ENCODE peak calls at places on chromosomes 1 and 21, in seven cellular contexts. V, J, G, A, K, L and X are unnamed samples.

GRCh38 chr21:34693192-34693810 is 24.5 kb downstream of the CLIC6 start:
- DNase-seq in K (peak), G (peak), A (peak), V (peak), L (no peak), J (no peak), X (no peak)

GRCh38 chr21:44517175-44517899 is 22.7 kb downstream of the KRTAP10-1 start:
- DNase-seq in J (no peak), V (peak), K (peak), L (no peak), A (peak), G (no peak), X (no peak)

GRCh38 chr1:225772323-225772768 is 5.3 kb upstream of the SRP9 start:
- DNase-seq in K (peak), L (no peak), G (peak), J (no peak), A (peak), V (peak), X (peak)

GRCh38 chr1:9388628-9389184 is 96.0 kb downstream of the SPSB1 start:
- DNase-seq in G (no peak), V (peak), A (no peak), J (no peak), K (no peak), L (no peak), X (no peak)

GRCh38 chr1:183585038-183585437 is 5.2 kb downstream of the NCF2 start:
- DNase-seq in K (no peak), L (no peak), J (no peak), G (no peak), V (no peak), A (no peak), X (no peak)

GRCh38 chr1:61056674-61057439 is 25.5 kb upstream of the NFIA start:
- DNase-seq in G (no peak), A (no peak), V (peak), K (no peak), J (no peak), L (no peak), X (no peak)

GRCh38 chr1:183264132-183264531 is 78.1 kb downstream of the LAMC2 start:
- DNase-seq in L (no peak), V (no peak), A (no peak), J (no peak), K (no peak), G (no peak), X (no peak)

GRCh38 chr1:210250665-210250997 is 18.0 kb downstream of the SERTAD4 start:
- DNase-seq in L (no peak), V (no peak), A (no peak), K (no peak), J (no peak), G (peak), X (no peak)

GRCh38 chr1:226678701-226679100 is 60.4 kb downstream of the ITPKB start:
- DNase-seq in J (no peak), K (no peak), A (no peak), G (no peak), L (no peak), V (no peak), X (no peak)

GRCh38 chr1:229855999-229856650 is 210.9 kb upstream of the GALNT2 start:
- DNase-seq in L (peak), K (no peak), V (no peak), J (no peak), G (peak), A (no peak), X (no peak)

GRCh38 chr21:44299458-44300261 is at the start of gene PFKL:
- DNase-seq in G (peak), K (peak), V (peak), J (peak), A (peak), L (peak), X (peak)

GRCh38 chr21:34520769-34521508 is 8.9 kb upstream of the KCNE1 start:
- DNase-seq in J (no peak), K (no peak), G (no peak), A (no peak), V (no peak), L (no peak), X (no peak)

GRCh38 chr1:219085988-219086387 is 87.7 kb upstream of the LYPLAL1 start:
- DNase-seq in K (no peak), G (no peak), J (no peak), V (peak), A (peak), L (no peak), X (no peak)

GRCh38 chr1:81032973-81033425 is 767.7 kb upstream of the ADGRL2 start:
- DNase-seq in J (no peak), K (no peak), V (no peak), A (no peak), L (no peak), G (no peak), X (no peak)

GRCh38 chr21:15706686-15707085 is 23.1 kb upstream of the USP25 start:
- DNase-seq in V (peak), K (peak), G (no peak), L (no peak), A (peak), J (no peak), X (peak)

GRCh38 chr1:116875391-116875790 is 34.3 kb upstream of the PTGFRN start:
- DNase-seq in A (no peak), J (no peak), V (no peak), L (no peak), K (no peak), G (no peak), X (no peak)

GRCh38 chr1:10903826-10904225 is 107.4 kb upstream of the CASZ1 start:
- DNase-seq in G (no peak), V (no peak), K (no peak), L (no peak), A (no peak), J (no peak), X (no peak)

GRCh38 chr1:157702308-157702825 is 1.8 kb upstream of the FCRL3 start:
- DNase-seq in J (no peak), V (no peak), G (no peak), L (no peak), A (no peak), K (no peak), X (no peak)